ENCODE peak calls at places on chromosomes 11 and 22, in nine cellular contexts. Z is IMR-90, L is H9, S is tibial nerve, F is pancreas, J is heart left ventricle, T is iPS DF 6.9, G is body of pancreas, K is Peyer's patch. X is an unnamed sample. For H3K4me1, the result is how much of the 10 kb centered on the place peaks cover.

GRCh38 chr11:10934293-10934850 is 76.5 kb upstream of the ZBED5 start:
- DNase-seq in L (peak), Z (no peak), J (no peak), S (no peak), K (no peak), G (no peak), F (no peak), T (no peak), X (no peak)

GRCh38 chr11:6742260-6742659 is 29.5 kb downstream of the OR2AG2 start:
- DNase-seq in Z (no peak), L (no peak), T (no peak), J (no peak), G (no peak), S (no peak), F (no peak), K (no peak), X (no peak)

GRCh38 chr22:18994780-18995711 is 59.0 kb upstream of the PRODH start:
- DNase-seq in Z (no peak), K (no peak), L (no peak), G (peak), F (no peak), T (no peak), J (no peak), S (no peak), X (no peak)

GRCh38 chr22:28799125-28799833 is 1.1 kb downstream of the XBP1 start:
- DNase-seq in L (no peak), S (peak), T (no peak), K (peak), Z (peak), F (no peak), G (peak), J (peak), X (peak)

GRCh38 chr11:128133501-128133900 is 453.9 kb downstream of the ETS1 start:
- DNase-seq in T (no peak), K (no peak), Z (no peak), G (no peak), L (no peak), S (no peak), J (no peak), F (no peak), X (no peak)

GRCh38 chr11:101127699-101128570 is 1.7 kb downstream of the PGR start:
- DNase-seq in Z (no peak), S (peak), J (peak), L (peak), K (peak), T (no peak), G (peak), F (no peak), X (peak)

GRCh38 chr22:22955866-22956535 is 68.4 kb downstream of the IGLL5 start:
- DNase-seq in L (peak), S (peak), F (peak), Z (peak), J (peak), G (peak), K (peak), T (peak), X (peak)

GRCh38 chr22:23786261-23786710 is 480 bp upstream of the SMARCB1 start:
- DNase-seq in Z (no peak), T (no peak), S (no peak), K (no peak), J (no peak), L (no peak), F (no peak), G (no peak), X (no peak)

GRCh38 chr22:36323182-36323854 is 64.4 kb downstream of the MYH9 start:
- DNase-seq in S (peak), G (peak), Z (peak), T (no peak), F (no peak), K (peak), J (peak), L (no peak), X (peak)

GRCh38 chr22:41369837-41370236 is 11.9 kb upstream of the TEF start:
- DNase-seq in G (peak), F (peak), T (no peak), L (no peak), J (no peak), K (no peak), Z (no peak), S (no peak), X (no peak)

GRCh38 chr11:85752201-85752889 is 58.6 kb downstream of the SYTL2 start:
- DNase-seq in F (peak), Z (no peak), L (no peak), K (no peak), G (peak), S (no peak), T (no peak), J (no peak), X (no peak)

GRCh38 chr11:10076458-10077141 is 217.4 kb downstream of the SBF2 start:
- DNase-seq in T (peak), Z (peak), F (no peak), L (peak), G (no peak), J (peak), K (peak), S (no peak), X (no peak)

GRCh38 chr22:18115844-18116480 is 5.4 kb downstream of the TUBA8 start:
- DNase-seq in Z (no peak), S (no peak), K (no peak), L (no peak), T (no peak), J (no peak), F (no peak), G (no peak), X (no peak)

GRCh38 chr22:36351921-36352774 is 35.6 kb downstream of the MYH9 start:
- DNase-seq in L (no peak), S (no peak), F (no peak), G (peak), Z (no peak), K (no peak), T (no peak), J (no peak), X (peak)

GRCh38 chr22:24871611-24872205 is 65.7 kb downstream of the SGSM1 start:
- DNase-seq in K (no peak), J (no peak), S (no peak), F (no peak), L (no peak), T (no peak), G (no peak), Z (no peak), X (no peak)

GRCh38 chr22:24427500-24428164 is at the start of gene ADORA2A:
- DNase-seq in K (peak), J (peak), T (no peak), F (no peak), Z (no peak), L (no peak), G (peak), S (no peak), X (no peak)

GRCh38 chr22:27650985-27651384 is 150.6 kb downstream of the MN1 start:
- DNase-seq in K (no peak), L (no peak), F (no peak), G (no peak), S (no peak), J (no peak), Z (no peak), T (no peak), X (no peak)

GRCh38 chr22:43152355-43153071 is 1.2 kb downstream of the TSPO start:
- DNase-seq in J (peak), L (no peak), F (peak), S (peak), K (peak), Z (peak), T (no peak), G (peak), X (peak)

GRCh38 chr11:1600626-1601025 is 2.5 kb upstream of the KRTAP5-2 start:
- DNase-seq in S (no peak), L (no peak), K (no peak), F (no peak), G (no peak), Z (no peak), T (no peak), J (no peak), X (no peak)

GRCh38 chr11:9280655-9281301 is 15.6 kb upstream of the DENND5A start:
- DNase-seq in G (peak), F (no peak), T (no peak), K (peak), L (no peak), Z (peak), S (no peak), J (no peak), X (no peak)

GRCh38 chr22:33274214-33274828 is 216.1 kb upstream of the SYN3 start:
- DNase-seq in T (peak), F (no peak), J (no peak), Z (no peak), K (peak), L (peak), S (peak), G (no peak), X (no peak)

GRCh38 chr11:77580712-77581337 is 8.9 kb upstream of the AQP11 start:
- DNase-seq in Z (peak), G (no peak), L (no peak), F (no peak), K (no peak), J (no peak), T (no peak), S (no peak), X (no peak)

GRCh38 chr11:109654091-109654490 is 232.1 kb downstream of the C11orf87 start:
- DNase-seq in S (no peak), F (no peak), G (no peak), K (no peak), T (no peak), Z (no peak), J (no peak), L (no peak), X (no peak)

GRCh38 chr11:122748968-122749687 is 89.2 kb upstream of the CRTAM start:
- DNase-seq in J (peak), F (no peak), T (no peak), Z (peak), L (no peak), G (peak), S (peak), K (peak), X (no peak)

GRCh38 chr11:70176940-70177689 is 26.0 kb upstream of the FADD start:
- DNase-seq in K (peak), Z (no peak), T (peak), S (no peak), F (no peak), J (no peak), L (peak), G (peak), X (no peak)

GRCh38 chr11:94519478-94520084 is 7.3 kb downstream of the C11orf97 start:
- DNase-seq in Z (peak), G (peak), S (peak), L (no peak), F (no peak), K (no peak), T (no peak), J (no peak), X (no peak)

GRCh38 chr22:31973739-31974138 is 29.4 kb downstream of the YWHAH start:
- DNase-seq in F (peak), J (peak), Z (no peak), S (no peak), L (no peak), T (no peak), G (peak), K (peak), X (no peak)

GRCh38 chr11:57497303-57498247 is 17.9 kb downstream of the SLC43A1 start:
- DNase-seq in L (no peak), Z (no peak), S (no peak), J (no peak), T (no peak), K (no peak), F (peak), G (peak), X (no peak)
- H3K4me1 ChIP-seq in L (under half), Z (under half), S (under half), J (under half), T (under half), K (under half), F (half or more), G (half or more), X (under half)

GRCh38 chr11:64220798-64221197 is 5.2 kb downstream of the TRPT1 start:
- DNase-seq in G (no peak), F (no peak), Z (no peak), L (no peak), S (no peak), T (no peak), K (no peak), J (no peak), X (no peak)

GRCh38 chr11:64219354-64219684 is 6.7 kb downstream of the TRPT1 start:
- DNase-seq in G (no peak), T (no peak), L (no peak), K (no peak), Z (no peak), J (no peak), F (no peak), S (no peak), X (no peak)

GRCh38 chr11:64219755-64220154 is 6.2 kb downstream of the TRPT1 start:
- DNase-seq in J (no peak), L (no peak), S (no peak), G (no peak), K (no peak), Z (no peak), T (no peak), F (no peak), X (no peak)

GRCh38 chr11:64218628-64219353 is 7.2 kb downstream of the TRPT1 start:
- DNase-seq in K (no peak), T (no peak), Z (no peak), S (no peak), J (no peak), F (peak), G (peak), L (no peak), X (no peak)

DNA sequence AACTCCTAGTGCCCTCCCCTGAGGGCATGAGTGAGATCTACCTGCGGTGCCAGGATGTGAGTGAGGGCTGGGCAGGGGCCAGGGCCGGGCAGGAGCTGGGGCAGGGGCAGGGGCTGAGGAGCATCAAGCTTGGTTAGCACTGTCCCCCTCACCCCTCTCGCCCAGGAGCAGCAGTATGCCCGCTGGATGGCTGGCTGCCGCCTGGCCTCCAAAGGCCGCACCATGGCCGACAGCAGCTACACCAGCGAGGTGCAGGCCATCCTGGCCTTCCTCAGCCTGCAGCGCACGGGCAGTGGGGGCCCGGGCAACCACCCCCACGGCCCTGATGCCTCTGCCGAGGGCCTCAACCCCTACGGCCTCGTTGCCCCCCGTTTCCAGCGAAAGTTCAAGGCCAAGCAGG is 5.7 kb downstream of the TRPT1 start:
- DNase-seq in F (no peak), L (no peak), S (no peak), J (no peak), K (no peak), Z (no peak), T (no peak), G (no peak), X (no peak)
- H3K4me1 ChIP-seq in F (under half), L (under half), S (under half), J (under half), K (under half), Z (under half), T (under half), G (under half), X (under half)

DNA sequence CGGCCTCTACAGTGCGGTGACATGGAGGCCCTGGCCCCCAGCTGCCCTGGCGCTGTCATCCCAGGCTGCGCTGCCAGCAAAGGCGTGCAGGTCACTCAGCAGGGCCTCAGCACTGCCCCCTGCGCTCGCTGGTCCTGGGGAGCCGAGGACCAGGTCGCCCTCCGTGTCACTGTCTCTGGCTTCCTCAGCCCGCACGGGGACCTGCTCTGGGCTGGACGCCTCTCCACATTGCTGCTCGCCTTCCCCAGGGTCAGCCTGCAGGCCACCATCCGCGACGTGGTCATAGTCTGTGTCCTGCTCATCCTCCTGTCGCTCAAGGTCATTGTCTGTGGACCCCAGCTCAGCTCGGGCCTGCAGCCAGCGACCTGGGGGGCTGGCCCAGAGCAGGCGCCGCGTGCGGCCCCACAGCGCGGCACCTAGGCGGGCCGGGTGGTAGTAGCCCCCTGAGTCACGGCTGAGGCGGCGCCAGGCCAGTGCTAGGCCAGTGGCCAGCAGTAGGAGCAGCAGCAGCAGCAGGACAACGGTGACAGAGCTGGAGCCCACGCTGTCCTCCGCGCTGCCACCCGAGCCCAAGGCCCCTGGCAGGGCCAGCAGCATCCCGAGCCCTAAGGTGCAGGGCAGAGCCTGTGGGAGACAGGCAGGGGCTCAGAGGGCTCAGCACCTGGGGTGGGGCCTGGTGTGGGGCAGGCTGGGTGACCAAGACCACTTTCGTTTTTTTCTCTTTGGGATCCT is 1.6 kb downstream of the PTPRCAP start:
- DNase-seq in F (no peak), S (no peak), G (no peak), T (no peak), L (no peak), Z (no peak), K (no peak), J (no peak), X (no peak)
- H3K4me1 ChIP-seq in F (under half), S (under half), G (under half), T (under half), L (under half), Z (under half), K (half or more), J (under half), X (under half)

DNA sequence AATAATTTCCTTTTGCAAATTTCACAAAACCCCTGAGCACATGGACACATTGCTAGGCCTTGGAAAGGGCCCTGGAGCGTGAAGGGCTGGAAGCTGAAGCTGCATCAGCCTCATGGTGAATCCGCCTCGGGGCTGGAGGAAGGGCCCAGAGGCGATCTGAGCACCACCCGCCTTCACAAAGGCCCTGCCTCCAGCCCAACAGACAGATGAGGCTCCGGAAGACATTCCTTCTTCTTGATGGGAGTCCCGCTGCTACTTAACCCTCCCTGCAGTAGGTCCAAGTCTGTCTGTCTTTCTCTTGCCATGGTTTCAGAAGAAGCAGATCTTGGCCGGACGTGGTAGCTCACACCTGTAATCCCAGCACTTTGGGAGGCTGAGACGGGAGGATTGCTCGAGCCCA is 16.5 kb downstream of the ARRB1 start:
- DNase-seq in G (no peak), F (no peak), K (no peak), Z (no peak), J (no peak), S (no peak), L (peak), T (no peak), X (no peak)
- H3K4me1 ChIP-seq in G (under half), F (under half), K (under half), Z (under half), J (under half), S (half or more), L (under half), T (under half), X (under half)

GRCh38 chr11:20248345-20248744 is 88.1 kb upstream of the DBX1 start:
- DNase-seq in F (no peak), T (no peak), S (no peak), Z (no peak), J (no peak), L (no peak), K (no peak), G (no peak), X (no peak)

GRCh38 chr11:20249313-20249873 is 89.1 kb upstream of the DBX1 start:
- DNase-seq in F (no peak), Z (no peak), J (no peak), L (no peak), S (no peak), K (no peak), G (no peak), T (no peak), X (no peak)

GRCh38 chr11:20253796-20254195 is 93.5 kb upstream of the DBX1 start:
- DNase-seq in S (no peak), L (no peak), T (no peak), K (no peak), F (no peak), G (peak), Z (no peak), J (no peak), X (no peak)

GRCh38 chr11:20251496-20251895 is 91.2 kb upstream of the DBX1 start:
- DNase-seq in T (no peak), L (no peak), J (no peak), F (no peak), G (no peak), S (no peak), Z (no peak), K (no peak), X (no peak)

DNA sequence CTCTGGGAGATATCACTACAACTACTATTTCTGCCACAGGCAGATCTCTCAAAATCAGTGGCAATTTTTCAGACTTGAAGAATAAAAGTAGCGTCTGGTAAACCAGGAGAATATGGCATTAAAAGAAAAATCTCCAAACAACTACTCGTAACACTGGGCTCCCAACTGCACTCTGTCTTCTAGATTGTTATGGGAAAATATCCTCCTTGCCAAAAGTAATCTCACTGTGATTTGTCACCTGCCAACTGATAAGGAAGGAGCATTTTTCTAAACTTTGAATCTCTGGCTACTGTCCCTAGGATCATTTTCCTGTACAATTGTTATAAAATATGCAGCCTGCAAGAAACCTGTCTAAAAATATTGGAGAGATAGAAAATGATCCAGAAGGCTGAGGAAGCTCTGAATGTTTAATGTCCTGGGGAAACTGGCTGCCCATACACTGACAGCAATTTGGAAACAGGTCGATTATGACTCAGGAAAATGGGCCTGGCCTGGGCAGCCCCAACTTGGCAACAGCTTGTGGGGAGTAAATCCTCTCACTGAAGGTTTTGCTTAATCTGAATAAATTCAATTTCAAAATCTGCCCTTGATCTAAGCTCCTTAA is 90.5 kb upstream of the DBX1 start:
- DNase-seq in Z (no peak), G (peak), L (no peak), K (no peak), J (no peak), F (no peak), S (no peak), T (no peak), X (no peak)
- H3K4me1 ChIP-seq in Z (under half), G (under half), L (under half), K (under half), J (under half), F (under half), S (under half), T (under half), X (under half)

GRCh38 chr11:46335858-46336600 is 11.2 kb upstream of the DGKZ start:
- DNase-seq in S (no peak), G (no peak), L (no peak), K (no peak), F (no peak), Z (no peak), J (no peak), T (no peak), X (no peak)

GRCh38 chr11:46338636-46338987 is 8.7 kb upstream of the DGKZ start:
- DNase-seq in K (no peak), J (no peak), T (no peak), F (no peak), G (no peak), S (no peak), L (no peak), Z (peak), X (no peak)

GRCh38 chr11:46337626-46338345 is 9.5 kb upstream of the DGKZ start:
- DNase-seq in Z (no peak), T (no peak), L (no peak), F (no peak), K (no peak), G (no peak), S (no peak), J (no peak), X (no peak)

GRCh38 chr11:46335271-46335670 is 12.0 kb upstream of the DGKZ start:
- DNase-seq in K (no peak), S (no peak), T (no peak), L (no peak), F (no peak), G (no peak), Z (no peak), J (no peak), X (no peak)

DNA sequence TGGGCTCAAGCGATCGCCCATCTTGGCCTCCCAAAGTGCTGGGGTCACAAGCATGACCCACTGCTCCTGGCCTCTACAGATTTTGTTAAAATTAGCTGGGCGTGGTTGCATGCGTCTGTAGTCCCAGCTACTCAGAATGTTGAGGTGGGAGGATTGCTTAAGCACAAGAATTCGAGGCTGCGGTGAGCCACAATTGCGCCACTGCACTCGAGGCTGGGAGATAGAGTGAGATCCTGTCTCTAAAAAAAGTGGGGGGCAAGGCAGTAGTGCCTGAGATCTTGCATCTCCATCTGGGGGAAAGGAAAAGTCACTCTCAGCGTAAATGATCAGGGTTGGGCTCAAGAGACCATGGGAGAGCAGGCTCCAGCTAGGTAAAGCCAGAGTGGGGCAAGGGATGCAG is 10.5 kb upstream of the DGKZ start:
- DNase-seq in Z (no peak), F (no peak), S (no peak), K (no peak), T (no peak), G (no peak), L (no peak), J (no peak), X (no peak)
- H3K4me1 ChIP-seq in Z (under half), F (under half), S (under half), K (under half), T (under half), G (under half), L (under half), J (under half), X (under half)

X was measured in breast epithelium.